ENCODE peak calls at places on chromosomes 16 and 17, in eight cellular contexts. S, A, B, I, P, R, V and J are unnamed samples.
A peak's percentile ranks its signal among the peaks of the same experiment; 100 is the strongest.

GRCh38 chr17:42849451-42850157 is 1.4 kb upstream of the AOC3 start:
- DNase-seq in R (peak; percentile 17), I (no peak), B (no peak), S (no peak), V (no peak), P (no peak), A (peak; percentile 23), J (no peak)

GRCh38 chr17:61770043-61770442 is 93.3 kb downstream of the BRIP1 start:
- DNase-seq in A (no peak), V (no peak), P (no peak), B (no peak), R (peak; percentile 53), S (no peak), I (no peak), J (no peak)

GRCh38 chr16:49024016-49024415 is 257.6 kb downstream of the CBLN1 start:
- DNase-seq in P (no peak), S (no peak), B (no peak), R (no peak), A (no peak), V (no peak), I (no peak), J (no peak)

GRCh38 chr16:11232852-11233726 is 22.9 kb downstream of the SOCS1 start:
- DNase-seq in A (no peak), R (no peak), S (no peak), I (peak; percentile 56), B (no peak), V (peak; percentile 64), P (no peak), J (peak; percentile 97)

GRCh38 chr16:27969574-27969973 is 93.9 kb downstream of the GSG1L start:
- DNase-seq in B (no peak), I (no peak), P (no peak), S (no peak), A (peak; percentile 9), V (no peak), R (peak; percentile 32), J (no peak)

GRCh38 chr16:59236804-59237463 is 502.8 kb upstream of the GOT2 start:
- DNase-seq in P (no peak), B (no peak), I (no peak), V (no peak), A (no peak), R (no peak), S (no peak), J (no peak)

GRCh38 chr16:8130197-8130596 is 460.1 kb downstream of the TMEM114 start:
- DNase-seq in A (no peak), P (no peak), I (no peak), S (no peak), R (no peak), B (no peak), V (no peak), J (no peak)

GRCh38 chr17:75077072-75077489 is 10.7 kb upstream of the SLC16A5 start:
- DNase-seq in V (no peak), R (no peak), B (peak; percentile 27), P (no peak), A (no peak), S (no peak), I (peak; percentile 67), J (no peak)

GRCh38 chr17:329794-330420 is 22.7 kb downstream of the RPH3AL start:
- DNase-seq in P (no peak), V (no peak), I (no peak), R (no peak), S (no peak), A (no peak), B (no peak), J (no peak)

GRCh38 chr17:43416998-43417891 is 18.5 kb downstream of the ARL4D start:
- DNase-seq in B (peak; percentile 27), R (peak; percentile 89), S (no peak), A (peak; percentile 77), I (peak; percentile 71), V (peak; percentile 40), P (peak; percentile 65), J (no peak)

GRCh38 chr16:86138121-86138944 is 239.4 kb downstream of the IRF8 start:
- DNase-seq in B (no peak), P (no peak), R (no peak), I (no peak), A (no peak), V (no peak), S (no peak), J (no peak)

GRCh38 chr17:45229681-45230409 is 8.2 kb downstream of the FMNL1 start:
- DNase-seq in R (no peak), P (no peak), B (no peak), I (peak; percentile 17), S (no peak), A (no peak), V (no peak), J (peak; percentile 87)

GRCh38 chr16:89115216-89115949 is 21.7 kb downstream of the ACSF3 start:
- DNase-seq in P (no peak), V (peak; percentile 75), I (peak; percentile 75), R (no peak), B (no peak), S (peak; percentile 46), A (no peak), J (peak; percentile 94)

GRCh38 chr17:17751996-17752821 is 71.0 kb downstream of the RAI1 start:
- DNase-seq in B (peak; percentile 94), I (peak; percentile 97), S (peak; percentile 75), V (peak; percentile 98), R (peak; percentile 96), P (peak; percentile 96), A (peak; percentile 92), J (peak; percentile 97)
- TF ChIP-seq CTCF in B (no peak), I (no peak), S (peak; percentile 66), V (no peak), R (peak; percentile 19), P (peak; percentile 39), A (peak; percentile 9), J (peak; percentile 40)

GRCh38 chr16:55513616-55514015 is 4.7 kb downstream of the LPCAT2 start:
- DNase-seq in P (no peak), B (no peak), A (no peak), S (no peak), I (no peak), R (no peak), V (no peak), J (no peak)
- TF ChIP-seq CTCF in P (no peak), B (no peak), A (peak; percentile 21), S (peak; percentile 7), I (no peak), R (no peak), V (no peak), J (no peak)

GRCh38 chr16:56041556-56042140 is 149.6 kb upstream of the GNAO1 start:
- DNase-seq in S (peak; percentile 2), R (no peak), V (no peak), I (peak; percentile 16), B (peak; percentile 53), A (no peak), P (no peak), J (peak; percentile 42)
- TF ChIP-seq CTCF in S (peak; percentile 54), R (no peak), V (no peak), I (no peak), B (peak; percentile 32), A (peak; percentile 2), P (no peak), J (peak; percentile 33)

GRCh38 chr16:60811657-60812056 is 1224.6 kb downstream of the CDH8 start:
- DNase-seq in A (peak; percentile 20), B (no peak), P (no peak), I (no peak), V (no peak), S (no peak), R (no peak), J (no peak)

GRCh38 chr16:60811051-60811608 is 1225.1 kb downstream of the CDH8 start:
- DNase-seq in S (no peak), A (peak; percentile 62), B (no peak), P (no peak), V (no peak), I (no peak), R (no peak), J (no peak)

GRCh38 chr16:60815865-60816264 is 1220.4 kb downstream of the CDH8 start:
- DNase-seq in V (no peak), R (no peak), S (no peak), B (no peak), A (peak; percentile 27), P (no peak), I (no peak), J (no peak)

GRCh38 chr16:60818471-60818870 is 1217.8 kb downstream of the CDH8 start:
- DNase-seq in P (no peak), A (peak; percentile 71), R (no peak), I (no peak), V (no peak), B (no peak), S (no peak), J (no peak)

DNA sequence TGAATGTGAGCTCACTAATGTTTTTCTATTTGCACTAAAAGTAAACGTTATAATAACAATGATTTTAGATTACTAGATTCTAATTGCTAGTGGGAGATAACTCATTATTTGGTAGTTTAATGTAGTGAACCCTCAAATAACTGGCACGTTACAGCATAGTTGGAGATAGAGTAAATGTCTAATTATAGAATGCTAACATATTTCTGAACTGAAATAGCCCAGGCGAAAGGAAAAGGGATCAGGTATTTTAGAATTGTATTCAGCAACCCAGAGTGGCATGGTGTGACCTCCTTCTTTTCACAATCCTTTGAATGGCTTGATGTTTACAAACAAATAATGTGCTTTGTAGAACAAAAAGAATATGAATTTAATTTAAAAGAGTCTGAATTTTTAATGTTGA is 1221.2 kb downstream of the CDH8 start:
- DNase-seq in S (no peak), A (no peak), R (no peak), I (no peak), P (no peak), B (no peak), V (no peak), J (no peak)
- TF ChIP-seq CTCF in S (no peak), A (no peak), R (no peak), I (no peak), P (no peak), B (no peak), V (no peak), J (no peak)

GRCh38 chr16:14286381-14287230 is 215.5 kb downstream of the MRTFB start:
- DNase-seq in B (no peak), R (peak; percentile 12), P (no peak), I (peak; percentile 39), S (no peak), A (no peak), V (no peak), J (peak; percentile 42)
- TF ChIP-seq CTCF in B (no peak), R (no peak), P (no peak), I (no peak), S (no peak), A (no peak), V (no peak), J (no peak)